ENCODE peak calls at places on chromosome 5, in seven cellular contexts. T is nephron progenitor cell, V is progenitor cell of endocrine pancreas, O is type B pancreatic cell, Z is heart right ventricle, K is OCI-LY7, Y is fibroblast of mammary gland. C is an unnamed sample.

GRCh38 chr5:139982157-139982974 is 60.7 kb downstream of the NRG2 start:
- DNase-seq in Y (peak), V (no peak), O (no peak), Z (no peak), T (no peak), K (no peak), C (no peak)

GRCh38 chr5:158538506-158539074 is 561.1 kb downstream of the EBF1 start:
- DNase-seq in Z (no peak), Y (no peak), T (peak), V (no peak), K (peak), O (no peak), C (no peak)

GRCh38 chr5:58348996-58349728 is 110.7 kb downstream of the PLK2 start:
- DNase-seq in K (no peak), V (no peak), T (no peak), Z (no peak), Y (no peak), O (no peak), C (no peak)

GRCh38 chr5:117255211-117256032 is 680.8 kb upstream of the SEMA6A start:
- DNase-seq in K (no peak), V (no peak), Y (no peak), T (no peak), Z (no peak), O (no peak), C (no peak)

GRCh38 chr5:68545636-68546325 is 330.2 kb downstream of the PIK3R1 start:
- DNase-seq in T (no peak), Y (no peak), O (no peak), V (no peak), Z (no peak), K (no peak), C (no peak)

GRCh38 chr5:59142138-59142537 is 559.3 kb downstream of the RAB3C start:
- DNase-seq in T (no peak), K (no peak), O (no peak), Y (no peak), V (no peak), Z (no peak), C (no peak)

GRCh38 chr5:141373673-141374317 is at the start of gene PCDHGA6:
- DNase-seq in V (no peak), Y (peak), O (no peak), Z (no peak), T (no peak), K (peak), C (no peak)

GRCh38 chr5:176768174-176768970 is 42.0 kb upstream of the UNC5A start:
- DNase-seq in O (peak), T (no peak), K (no peak), Y (no peak), V (no peak), Z (no peak), C (peak)

GRCh38 chr5:82513739-82514138 is 235.6 kb upstream of the RPS23 start:
- DNase-seq in K (no peak), T (peak), Y (no peak), O (no peak), Z (no peak), V (no peak), C (no peak)

GRCh38 chr5:81835813-81836458 is 85.0 kb upstream of the SSBP2 start:
- DNase-seq in T (no peak), Z (no peak), O (no peak), K (no peak), Y (no peak), V (no peak), C (no peak)

GRCh38 chr5:144710620-144711019 is 539.9 kb downstream of the KCTD16 start:
- DNase-seq in T (no peak), O (no peak), V (no peak), K (peak), Y (no peak), Z (no peak), C (no peak)

GRCh38 chr5:117486879-117487391 is 912.3 kb upstream of the SEMA6A start:
- DNase-seq in K (no peak), V (no peak), O (no peak), T (no peak), Y (no peak), Z (no peak), C (no peak)

GRCh38 chr5:8473827-8474568 is 605.0 kb downstream of the MTRR start:
- DNase-seq in K (no peak), V (no peak), Z (no peak), O (no peak), T (no peak), Y (no peak), C (no peak)

GRCh38 chr5:127098246-127098645 is 24.9 kb upstream of the C5orf63 start:
- DNase-seq in O (no peak), Y (no peak), V (no peak), K (no peak), Z (no peak), T (no peak), C (no peak)

GRCh38 chr5:474826-475661 is 32.1 kb downstream of the EXOC3 start:
- DNase-seq in K (no peak), V (no peak), T (peak), O (no peak), Y (no peak), Z (peak), C (no peak)

GRCh38 chr5:80225189-80225588 is 30.7 kb downstream of the SERINC5 start:
- DNase-seq in Y (no peak), Z (no peak), K (no peak), O (no peak), T (no peak), V (no peak), C (no peak)

GRCh38 chr5:15003511-15003920 is 131.9 kb upstream of the ANKH start:
- DNase-seq in V (no peak), Z (peak), O (no peak), Y (peak), K (peak), T (peak), C (peak)

GRCh38 chr5:140151068-140151718 is 23.8 kb upstream of the CYSTM1 start:
- DNase-seq in Y (no peak), O (no peak), K (no peak), V (no peak), Z (no peak), T (no peak), C (no peak)

GRCh38 chr5:103036601-103037000 is 83.3 kb downstream of the GIN1 start:
- DNase-seq in V (no peak), O (no peak), Z (no peak), T (no peak), K (no peak), Y (peak), C (no peak)

GRCh38 chr5:123806644-123807043 is 294.7 kb downstream of the CSNK1G3 start:
- DNase-seq in Y (no peak), T (no peak), K (no peak), O (no peak), Z (no peak), V (no peak), C (no peak)

GRCh38 chr5:113053614-113054013 is 77.0 kb downstream of the DCP2 start:
- DNase-seq in Z (no peak), Y (peak), O (no peak), K (no peak), T (no peak), V (no peak), C (no peak)

GRCh38 chr5:165296401-165297130 is 1791.1 kb downstream of the MAT2B start:
- DNase-seq in T (no peak), V (no peak), O (no peak), Y (no peak), K (no peak), Z (no peak), C (no peak)

GRCh38 chr5:16934123-16934522 is 2.0 kb downstream of the MYO10 start:
- DNase-seq in K (peak), V (peak), T (peak), Z (peak), O (peak), Y (peak), C (no peak)

GRCh38 chr5:158032246-158032645 is 173.3 kb upstream of the CLINT1 start:
- DNase-seq in T (no peak), Y (no peak), O (no peak), V (no peak), K (no peak), Z (no peak), C (no peak)

GRCh38 chr5:112485802-112486427 is 66.8 kb upstream of the EPB41L4A start:
- DNase-seq in V (no peak), O (no peak), Z (no peak), Y (no peak), K (no peak), T (no peak), C (no peak)

DNA sequence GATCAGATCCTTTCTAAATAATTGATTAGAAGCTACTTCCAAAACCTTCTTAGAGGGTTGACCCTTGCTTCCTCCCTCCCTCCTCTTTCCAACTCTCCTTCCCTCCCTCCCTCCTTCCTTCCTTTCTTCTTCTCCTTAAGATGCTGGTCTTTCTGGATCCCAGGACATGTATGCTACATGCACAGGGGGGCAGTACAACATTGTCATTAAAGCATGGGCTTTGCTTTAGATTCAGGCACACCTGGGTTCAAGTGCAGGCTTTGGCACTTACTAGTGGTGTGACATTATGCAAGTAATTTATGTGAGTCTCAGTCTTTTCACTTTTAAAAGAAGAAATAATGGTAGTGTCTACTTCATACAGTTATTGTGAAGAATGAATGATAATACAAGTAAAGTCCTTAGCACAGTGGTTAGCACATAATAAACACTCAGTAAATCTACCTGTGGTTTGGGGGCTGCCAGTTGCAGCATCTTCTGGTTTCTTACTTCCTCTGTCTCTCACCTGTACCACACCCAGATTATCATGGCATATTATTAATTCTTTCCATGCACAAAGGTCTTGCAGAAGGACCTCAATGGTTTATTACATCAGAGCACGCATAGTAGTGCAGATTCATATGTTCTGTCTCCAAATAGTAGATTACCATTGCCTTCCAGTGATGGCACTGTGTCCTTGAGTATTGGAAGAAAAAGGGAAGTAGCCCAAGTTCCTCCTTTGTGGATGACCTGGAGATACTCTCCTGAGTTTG is 154.1 kb downstream of the ARHGAP26 start:
- DNase-seq in O (no peak), V (no peak), T (no peak), K (peak), Y (peak), Z (no peak), C (no peak)
- TF ChIP-seq CTCF in O (peak), V (no peak), T (no peak), K (peak), Y (peak), Z (no peak), C (no peak)

GRCh38 chr5:151528996-151529395 is 62.1 kb downstream of the FAT2 start:
- DNase-seq in O (no peak), K (no peak), Y (no peak), Z (no peak), V (no peak), T (no peak), C (no peak)

GRCh38 chr5:151520294-151520693 is 70.8 kb downstream of the FAT2 start:
- DNase-seq in K (no peak), T (no peak), V (no peak), Y (no peak), Z (no peak), O (no peak), C (no peak)

GRCh38 chr5:151523335-151523734 is 67.8 kb downstream of the FAT2 start:
- DNase-seq in Y (peak), K (peak), V (no peak), Z (no peak), T (peak), O (no peak), C (no peak)
- TF ChIP-seq CTCF in Y (peak), K (peak), V (peak), Z (peak), T (peak), O (peak), C (peak)

GRCh38 chr5:36481721-36482120 is 124.7 kb upstream of the SLC1A3 start:
- DNase-seq in Y (no peak), V (no peak), K (no peak), O (no peak), T (no peak), Z (no peak), C (no peak)

GRCh38 chr5:36478646-36479307 is 127.6 kb upstream of the SLC1A3 start:
- DNase-seq in Z (no peak), Y (no peak), K (no peak), V (no peak), T (no peak), O (no peak), C (no peak)

DNA sequence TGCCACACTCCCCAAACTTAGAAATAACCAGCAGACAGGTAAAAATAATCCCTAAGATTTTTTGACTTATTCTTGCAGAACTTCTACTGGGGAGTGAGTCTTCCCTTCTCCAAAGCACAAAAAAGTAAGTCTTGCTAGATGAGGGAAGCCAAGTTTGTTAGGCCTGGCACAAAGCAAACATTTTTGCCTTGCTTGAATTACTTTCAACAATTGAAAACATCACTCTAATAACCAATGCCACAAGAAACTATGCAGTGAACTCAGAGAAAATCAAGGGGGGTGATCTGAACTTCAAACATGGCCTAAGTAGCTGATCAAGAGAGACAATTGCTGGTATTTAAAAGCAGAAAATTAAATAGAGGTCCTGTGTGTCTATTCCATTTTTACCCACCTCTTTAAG is 123.6 kb upstream of the SLC1A3 start:
- DNase-seq in K (no peak), O (no peak), Z (no peak), V (no peak), Y (no peak), T (no peak), C (no peak)
- TF ChIP-seq CTCF in K (no peak), O (no peak), Z (no peak), V (no peak), Y (no peak), T (no peak), C (no peak)

GRCh38 chr5:41519801-41520200 is 9.4 kb upstream of the PLCXD3 start:
- DNase-seq in K (no peak), T (no peak), Y (peak), O (no peak), Z (no peak), V (no peak), C (no peak)

GRCh38 chr5:41522193-41522786 is 11.9 kb upstream of the PLCXD3 start:
- DNase-seq in V (no peak), O (no peak), T (no peak), Y (no peak), K (no peak), Z (no peak), C (no peak)

GRCh38 chr5:41526699-41527098 is 16.3 kb upstream of the PLCXD3 start:
- DNase-seq in O (no peak), T (no peak), Y (no peak), Z (no peak), K (no peak), V (no peak), C (no peak)

GRCh38 chr5:41527201-41527779 is 16.9 kb upstream of the PLCXD3 start:
- DNase-seq in O (no peak), T (no peak), Z (no peak), V (no peak), K (no peak), Y (peak), C (no peak)

GRCh38 chr5:41524174-41524573 is 13.8 kb upstream of the PLCXD3 start:
- DNase-seq in Y (peak), T (peak), V (no peak), Z (no peak), O (no peak), K (no peak), C (no peak)
- TF ChIP-seq CTCF in Y (peak), T (peak), V (peak), Z (peak), O (peak), K (peak), C (no peak)

C was measured in natural killer cell.